ENCODE peak calls at places on chromosomes 6 and 20, in five cellular contexts. F, M, X, Q and C are unnamed samples.

GRCh38 chr6:22886881-22887581 is 317.7 kb downstream of the HDGFL1 start:
- DNase-seq in F (no peak), M (no peak), X (no peak), Q (no peak), C (no peak)

GRCh38 chr6:151325075-151326050 is 66.0 kb downstream of the ZBTB2 start:
- DNase-seq in F (peak), M (peak), X (peak), Q (peak), C (peak)

GRCh38 chr6:128208851-128209580 is 308.2 kb upstream of the THEMIS start:
- DNase-seq in F (no peak), M (no peak), X (no peak), Q (no peak), C (no peak)

GRCh38 chr6:3233321-3233720 is 5.9 kb upstream of the TUBB2B start:
- DNase-seq in F (no peak), M (no peak), X (no peak), Q (no peak), C (no peak)

GRCh38 chr20:58553841-58554240 is 38.6 kb upstream of the APCDD1L start:
- DNase-seq in F (no peak), M (no peak), X (no peak), Q (no peak), C (no peak)

GRCh38 chr6:19231878-19232519 is 605.2 kb upstream of the ID4 start:
- DNase-seq in F (no peak), M (no peak), X (peak), Q (no peak), C (no peak)

GRCh38 chr6:87312860-87313259 is 9.5 kb upstream of the SMIM8 start:
- DNase-seq in F (no peak), M (no peak), X (no peak), Q (no peak), C (no peak)

GRCh38 chr20:9330151-9330550 is 184.2 kb upstream of the LAMP5 start:
- DNase-seq in F (no peak), M (no peak), X (no peak), Q (no peak), C (no peak)

GRCh38 chr6:25007269-25007699 is 71.5 kb upstream of the RIPOR2 start:
- DNase-seq in F (no peak), M (peak), X (no peak), Q (no peak), C (no peak)

GRCh38 chr20:50745634-50746137 is 14.3 kb downstream of the PARD6B start:
- DNase-seq in F (no peak), M (no peak), X (no peak), Q (no peak), C (no peak)

GRCh38 chr20:25984933-25985332 is 288.3 kb upstream of the ZNF337 start:
- DNase-seq in F (peak), M (peak), X (peak), Q (peak), C (no peak)

GRCh38 chr20:25571817-25572216 is 13.5 kb downstream of the NINL start:
- DNase-seq in F (no peak), M (no peak), X (no peak), Q (no peak), C (no peak)

GRCh38 chr20:18663932-18664331 is 76.1 kb downstream of the DTD1 start:
- DNase-seq in F (no peak), M (no peak), X (no peak), Q (no peak), C (no peak)

GRCh38 chr6:26532699-26533523 is 5.3 kb upstream of the HMGN4 start:
- DNase-seq in F (peak), M (peak), X (peak), Q (peak), C (peak)

GRCh38 chr6:131819507-131820228 is 11.8 kb downstream of the ENPP1 start:
- DNase-seq in F (no peak), M (no peak), X (no peak), Q (no peak), C (no peak)

GRCh38 chr6:13159295-13159694 is 169.0 kb downstream of the TBC1D7 start:
- DNase-seq in F (no peak), M (no peak), X (no peak), Q (no peak), C (no peak)

GRCh38 chr6:26534681-26535465 is 3.3 kb upstream of the HMGN4 start:
- DNase-seq in F (no peak), M (no peak), X (no peak), Q (no peak), C (no peak)

GRCh38 chr6:142763205-142763604 is 181.8 kb downstream of the HIVEP2 start:
- DNase-seq in F (no peak), M (no peak), X (no peak), Q (no peak), C (no peak)

GRCh38 chr6:167317172-167317571 is 7.7 kb upstream of the TTLL2 start:
- DNase-seq in F (no peak), M (no peak), X (no peak), Q (no peak), C (no peak)

GRCh38 chr20:59063358-59064213 is 21.0 kb upstream of the PRELID3B start:
- DNase-seq in F (no peak), M (no peak), X (no peak), Q (peak), C (peak)

GRCh38 chr6:110809792-110810191 is 5.5 kb downstream of the CDK19 start:
- DNase-seq in F (no peak), M (no peak), X (no peak), Q (no peak), C (no peak)

GRCh38 chr6:36625161-36625919 is 31.2 kb downstream of the SRSF3 start:
- DNase-seq in F (no peak), M (no peak), X (no peak), Q (no peak), C (no peak)

GRCh38 chr20:3392756-3393155 is 14.7 kb downstream of the DNAAF9 start:
- DNase-seq in F (no peak), M (no peak), X (no peak), Q (no peak), C (no peak)

GRCh38 chr6:108902389-108902792 is 54.2 kb downstream of the ARMC2 start:
- DNase-seq in F (no peak), M (no peak), X (no peak), Q (no peak), C (no peak)

GRCh38 chr6:36592221-36592655 is 1.9 kb upstream of the SRSF3 start:
- DNase-seq in F (no peak), M (no peak), X (no peak), Q (no peak), C (no peak)

GRCh38 chr20:57179265-57179664 is 87.2 kb downstream of the BMP7 start:
- DNase-seq in F (no peak), M (no peak), X (no peak), Q (no peak), C (no peak)

GRCh38 chr6:117514655-117515054 is 32.2 kb downstream of the DCBLD1 start:
- DNase-seq in F (no peak), M (no peak), X (no peak), Q (no peak), C (no peak)

GRCh38 chr20:62829231-62830230 is 12.7 kb downstream of the COL9A3 start:
- DNase-seq in F (no peak), M (no peak), X (no peak), Q (no peak), C (no peak)

GRCh38 chr6:11771473-11772048 is 7.0 kb downstream of the ADTRP start:
- DNase-seq in F (no peak), M (no peak), X (no peak), Q (no peak), C (no peak)

GRCh38 chr6:437042-437402 is 45.5 kb downstream of the IRF4 start:
- DNase-seq in F (no peak), M (no peak), X (no peak), Q (no peak), C (no peak)